ENCODE peak calls at places on chromosomes 6 and 20, in nine cellular contexts. One of them, this sample, is unnamed.
A peak's percentile ranks its signal among the peaks of the same experiment; 100 is the strongest.

GRCh38 chr20:13510837-13511488 is 127.8 kb downstream of the TASP1 start:
- DNase-seq in AG08396: no peak
- DNase-seq in T47D: no peak
- DNase-seq in stimulated activated CD8-positive, alpha-beta memory T cell treated with anti-CD3 and anti-CD28 coated beads, Interleukin-4, amount 100 ng/mL, for 4 hours: no peak
- DNase-seq in GM18507: no peak
- DNase-seq in GM23338: no peak
- DNase-seq in kidney epithelial cell: no peak
- DNase-seq in colonic mucosa: no peak
- DNase-seq in stimulated activated CD4-positive, alpha-beta T cell treated with anti-CD3 and anti-CD28 coated beads, Interleukin-12 subunit alpha, Interleukin-12 subunit beta, amount 100 ng/mL, for 4 hours: no peak
- DNase-seq in this sample: no peak

GRCh38 chr6:31365864-31366263 is 8.9 kb upstream of the HLA-B start:
- DNase-seq in colonic mucosa: no peak
- DNase-seq in stimulated activated CD4-positive, alpha-beta T cell treated with anti-CD3 and anti-CD28 coated beads, Interleukin-12 subunit alpha, Interleukin-12 subunit beta, amount 100 ng/mL, for 4 hours: no peak
- DNase-seq in AG08396: no peak
- DNase-seq in GM23338: no peak
- DNase-seq in T47D: no peak
- DNase-seq in stimulated activated CD8-positive, alpha-beta memory T cell treated with anti-CD3 and anti-CD28 coated beads, Interleukin-4, amount 100 ng/mL, for 4 hours: no peak
- DNase-seq in GM18507: no peak
- DNase-seq in kidney epithelial cell: no peak
- DNase-seq in this sample: no peak

GRCh38 chr20:39222102-39222501 is 260.0 kb downstream of the DHX35 start:
- DNase-seq in AG08396: no peak
- DNase-seq in stimulated activated CD4-positive, alpha-beta T cell treated with anti-CD3 and anti-CD28 coated beads, Interleukin-12 subunit alpha, Interleukin-12 subunit beta, amount 100 ng/mL, for 4 hours: no peak
- DNase-seq in GM23338: peak; percentile 5
- DNase-seq in colonic mucosa: no peak
- DNase-seq in T47D: no peak
- DNase-seq in kidney epithelial cell: no peak
- DNase-seq in stimulated activated CD8-positive, alpha-beta memory T cell treated with anti-CD3 and anti-CD28 coated beads, Interleukin-4, amount 100 ng/mL, for 4 hours: no peak
- DNase-seq in GM18507: no peak
- DNase-seq in this sample: no peak

GRCh38 chr6:41571066-41571780 is 25.0 kb downstream of the FOXP4 start:
- DNase-seq in kidney epithelial cell: no peak
- DNase-seq in colonic mucosa: no peak
- DNase-seq in GM23338: no peak
- DNase-seq in T47D: no peak
- DNase-seq in GM18507: no peak
- DNase-seq in AG08396: no peak
- DNase-seq in stimulated activated CD4-positive, alpha-beta T cell treated with anti-CD3 and anti-CD28 coated beads, Interleukin-12 subunit alpha, Interleukin-12 subunit beta, amount 100 ng/mL, for 4 hours: no peak
- DNase-seq in stimulated activated CD8-positive, alpha-beta memory T cell treated with anti-CD3 and anti-CD28 coated beads, Interleukin-4, amount 100 ng/mL, for 4 hours: no peak
- DNase-seq in this sample: no peak

GRCh38 chr6:158347335-158347734 is 35.1 kb downstream of the TULP4 start:
- DNase-seq in GM18507: no peak
- DNase-seq in AG08396: no peak
- DNase-seq in kidney epithelial cell: no peak
- DNase-seq in GM23338: no peak
- DNase-seq in colonic mucosa: no peak
- DNase-seq in T47D: no peak
- DNase-seq in stimulated activated CD8-positive, alpha-beta memory T cell treated with anti-CD3 and anti-CD28 coated beads, Interleukin-4, amount 100 ng/mL, for 4 hours: no peak
- DNase-seq in stimulated activated CD4-positive, alpha-beta T cell treated with anti-CD3 and anti-CD28 coated beads, Interleukin-12 subunit alpha, Interleukin-12 subunit beta, amount 100 ng/mL, for 4 hours: no peak
- DNase-seq in this sample: no peak

GRCh38 chr20:52047811-52048302 is 143.7 kb downstream of the ZFP64 start:
- DNase-seq in stimulated activated CD8-positive, alpha-beta memory T cell treated with anti-CD3 and anti-CD28 coated beads, Interleukin-4, amount 100 ng/mL, for 4 hours: no peak
- DNase-seq in stimulated activated CD4-positive, alpha-beta T cell treated with anti-CD3 and anti-CD28 coated beads, Interleukin-12 subunit alpha, Interleukin-12 subunit beta, amount 100 ng/mL, for 4 hours: peak; percentile 4
- DNase-seq in colonic mucosa: no peak
- DNase-seq in kidney epithelial cell: peak; percentile 28
- DNase-seq in AG08396: no peak
- DNase-seq in T47D: no peak
- DNase-seq in GM23338: peak; percentile 66
- DNase-seq in GM18507: no peak
- DNase-seq in this sample: no peak

GRCh38 chr6:53986721-53987526 is 124.3 kb upstream of the MLIP start:
- DNase-seq in kidney epithelial cell: no peak
- DNase-seq in T47D: no peak
- DNase-seq in stimulated activated CD8-positive, alpha-beta memory T cell treated with anti-CD3 and anti-CD28 coated beads, Interleukin-4, amount 100 ng/mL, for 4 hours: no peak
- DNase-seq in AG08396: peak; percentile 20
- DNase-seq in stimulated activated CD4-positive, alpha-beta T cell treated with anti-CD3 and anti-CD28 coated beads, Interleukin-12 subunit alpha, Interleukin-12 subunit beta, amount 100 ng/mL, for 4 hours: no peak
- DNase-seq in GM18507: no peak
- DNase-seq in GM23338: peak; percentile 13
- DNase-seq in colonic mucosa: no peak
- DNase-seq in this sample: no peak

GRCh38 chr20:30598460-30599230 is 658.8 kb upstream of the DEFB115 start:
- DNase-seq in stimulated activated CD8-positive, alpha-beta memory T cell treated with anti-CD3 and anti-CD28 coated beads, Interleukin-4, amount 100 ng/mL, for 4 hours: no peak
- DNase-seq in AG08396: no peak
- DNase-seq in kidney epithelial cell: no peak
- DNase-seq in colonic mucosa: no peak
- DNase-seq in stimulated activated CD4-positive, alpha-beta T cell treated with anti-CD3 and anti-CD28 coated beads, Interleukin-12 subunit alpha, Interleukin-12 subunit beta, amount 100 ng/mL, for 4 hours: no peak
- DNase-seq in T47D: no peak
- DNase-seq in GM23338: no peak
- DNase-seq in GM18507: no peak
- DNase-seq in this sample: no peak

This sample was measured in COLO829.